ENCODE peak calls at places on chromosomes 12 and 14, in four cellular contexts. N, P, B and Q are unnamed samples.

GRCh38 chr14:59254146-59254910 is 65.9 kb downstream of the DAAM1 start:
- DNase-seq in N (no peak), P (no peak), B (no peak), Q (no peak)

GRCh38 chr14:74525361-74525851 is 31.8 kb downstream of the ISCA2 start:
- DNase-seq in N (no peak), P (no peak), B (no peak), Q (no peak)

GRCh38 chr12:6204533-6205143 is 4.4 kb downstream of the CD9 start:
- DNase-seq in N (no peak), P (peak), B (no peak), Q (no peak)

GRCh38 chr12:64796205-64796845 is 28.1 kb upstream of the TBC1D30 start:
- DNase-seq in N (peak), P (peak), B (no peak), Q (peak)

GRCh38 chr12:110916295-110916875 is 4.0 kb downstream of the MYL2 start:
- DNase-seq in N (no peak), P (no peak), B (no peak), Q (no peak)

GRCh38 chr14:89481167-89481566 is 64.1 kb upstream of the FOXN3 start:
- DNase-seq in N (no peak), P (no peak), B (no peak), Q (no peak)

GRCh38 chr12:7190268-7191055 is 976 bp downstream of the PEX5 start:
- DNase-seq in N (peak), P (no peak), B (no peak), Q (peak)

GRCh38 chr14:104314251-104314941 is 176.0 kb downstream of the KIF26A start:
- DNase-seq in N (no peak), P (no peak), B (no peak), Q (no peak)

GRCh38 chr12:43332977-43333649 is 218.9 kb downstream of the ADAMTS20 start:
- DNase-seq in N (no peak), P (no peak), B (no peak), Q (no peak)

GRCh38 chr12:24952389-24952788 is 3.5 kb upstream of the BCAT1 start:
- DNase-seq in N (no peak), P (no peak), B (no peak), Q (no peak)

GRCh38 chr12:25248732-25249131 is 2.0 kb downstream of the KRAS start:
- DNase-seq in N (no peak), P (no peak), B (no peak), Q (no peak)

GRCh38 chr12:52949413-52950331 is 754 bp downstream of the KRT18 start:
- DNase-seq in N (peak), P (peak), B (no peak), Q (peak)

GRCh38 chr14:71403673-71404072 is 496.4 kb downstream of the PCNX1 start:
- DNase-seq in N (peak), P (no peak), B (no peak), Q (peak)

GRCh38 chr14:28952707-28953106 is 186.1 kb downstream of the FOXG1 start:
- DNase-seq in N (no peak), P (no peak), B (no peak), Q (no peak)

GRCh38 chr14:58749066-58749669 is 111.4 kb downstream of the DACT1 start:
- DNase-seq in N (no peak), P (peak), B (no peak), Q (no peak)

GRCh38 chr14:65664436-65664835 is 251.9 kb downstream of the FUT8 start:
- DNase-seq in N (no peak), P (no peak), B (no peak), Q (no peak)

GRCh38 chr14:54776361-54777001 is 126.1 kb downstream of the GCH1 start:
- DNase-seq in N (no peak), P (no peak), B (no peak), Q (no peak)

GRCh38 chr12:65728913-65729793 is 95.1 kb upstream of the HMGA2 start:
- DNase-seq in N (peak), P (no peak), B (no peak), Q (peak)

GRCh38 chr12:39467432-39467870 is 24.5 kb upstream of the KIF21A start:
- DNase-seq in N (no peak), P (no peak), B (no peak), Q (no peak)

GRCh38 chr12:2797721-2798418 is 3.1 kb downstream of the FKBP4 start:
- DNase-seq in N (no peak), P (no peak), B (no peak), Q (no peak)

GRCh38 chr14:71317385-71318096 is 410.3 kb downstream of the PCNX1 start:
- DNase-seq in N (no peak), P (no peak), B (no peak), Q (no peak)

GRCh38 chr14:52325632-52326031 is 11.5 kb downstream of the PTGER2 start:
- DNase-seq in N (no peak), P (no peak), B (no peak), Q (no peak)

GRCh38 chr12:23561536-23561935 is 387.9 kb downstream of the SOX5 start:
- DNase-seq in N (no peak), P (no peak), B (no peak), Q (no peak)

GRCh38 chr12:109765493-109765810 is 51.8 kb downstream of the FAM222A start:
- DNase-seq in N (no peak), P (no peak), B (no peak), Q (no peak)

GRCh38 chr14:45679852-45680251 is 426.9 kb upstream of the MIS18BP1 start:
- DNase-seq in N (no peak), P (no peak), B (no peak), Q (no peak)

GRCh38 chr14:29518335-29518734 is 409.3 kb downstream of the PRKD1 start:
- DNase-seq in N (no peak), P (no peak), B (no peak), Q (no peak)

GRCh38 chr12:103495783-103496456 is at the start of gene C12orf42:
- DNase-seq in N (no peak), P (peak), B (no peak), Q (peak)

GRCh38 chr14:99605299-99605961 is 1.4 kb upstream of the CCDC85C start:
- DNase-seq in N (peak), P (peak), B (peak), Q (peak)
- TF ChIP-seq CTCF in N (no peak), P (no peak), B (no peak), Q (no peak)

DNA sequence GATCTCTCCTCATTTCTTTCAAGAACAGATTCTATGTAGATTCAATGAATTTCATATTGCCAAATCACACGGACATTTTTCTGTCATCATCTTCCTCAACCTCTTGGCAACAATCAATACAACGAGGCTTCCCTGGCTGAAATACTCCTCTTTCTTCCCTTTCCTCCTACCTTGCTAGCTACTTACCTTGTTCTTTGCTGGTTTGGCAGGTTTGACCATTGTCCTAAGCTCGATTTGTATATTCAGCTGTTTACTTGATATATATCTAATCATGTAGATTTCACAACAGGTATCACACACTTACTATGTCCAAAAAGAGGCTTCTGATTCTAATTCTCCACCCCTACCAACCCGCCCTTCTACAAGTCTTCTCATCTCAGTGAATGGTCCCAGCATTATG is 23.6 kb downstream of the NDUFA12 start:
- DNase-seq in N (no peak), P (no peak), B (no peak), Q (no peak)
- TF ChIP-seq CTCF in N (no peak), P (no peak), B (no peak), Q (no peak)

GRCh38 chr14:35532783-35533356 is 1.1 kb upstream of the INSM2 start:
- DNase-seq in N (no peak), P (no peak), B (no peak), Q (no peak)

GRCh38 chr14:35535794-35536112 is 1.8 kb downstream of the INSM2 start:
- DNase-seq in N (no peak), P (no peak), B (no peak), Q (peak)

GRCh38 chr14:35534884-35535793 is 1.2 kb downstream of the INSM2 start:
- DNase-seq in N (peak), P (peak), B (no peak), Q (peak)

GRCh38 chr14:35533357-35534129 is 421 bp upstream of the INSM2 start:
- DNase-seq in N (peak), P (peak), B (peak), Q (peak)

GRCh38 chr14:35534130-35534883 is at the start of gene INSM2:
- DNase-seq in N (no peak), P (peak), B (no peak), Q (peak)
- TF ChIP-seq CTCF in N (peak), P (peak), B (peak), Q (no peak)

GRCh38 chr14:77139022-77139421 is 2.6 kb downstream of the ZDHHC22 start:
- DNase-seq in N (no peak), P (no peak), B (no peak), Q (no peak)

GRCh38 chr14:77131206-77131605 is 10.4 kb downstream of the ZDHHC22 start:
- DNase-seq in N (no peak), P (no peak), B (no peak), Q (no peak)

GRCh38 chr14:77130386-77130785 is 11.2 kb downstream of the ZDHHC22 start:
- DNase-seq in N (no peak), P (no peak), B (no peak), Q (no peak)

GRCh38 chr14:77131871-77132486 is 9.6 kb downstream of the ZDHHC22 start:
- DNase-seq in N (no peak), P (no peak), B (no peak), Q (no peak)

DNA sequence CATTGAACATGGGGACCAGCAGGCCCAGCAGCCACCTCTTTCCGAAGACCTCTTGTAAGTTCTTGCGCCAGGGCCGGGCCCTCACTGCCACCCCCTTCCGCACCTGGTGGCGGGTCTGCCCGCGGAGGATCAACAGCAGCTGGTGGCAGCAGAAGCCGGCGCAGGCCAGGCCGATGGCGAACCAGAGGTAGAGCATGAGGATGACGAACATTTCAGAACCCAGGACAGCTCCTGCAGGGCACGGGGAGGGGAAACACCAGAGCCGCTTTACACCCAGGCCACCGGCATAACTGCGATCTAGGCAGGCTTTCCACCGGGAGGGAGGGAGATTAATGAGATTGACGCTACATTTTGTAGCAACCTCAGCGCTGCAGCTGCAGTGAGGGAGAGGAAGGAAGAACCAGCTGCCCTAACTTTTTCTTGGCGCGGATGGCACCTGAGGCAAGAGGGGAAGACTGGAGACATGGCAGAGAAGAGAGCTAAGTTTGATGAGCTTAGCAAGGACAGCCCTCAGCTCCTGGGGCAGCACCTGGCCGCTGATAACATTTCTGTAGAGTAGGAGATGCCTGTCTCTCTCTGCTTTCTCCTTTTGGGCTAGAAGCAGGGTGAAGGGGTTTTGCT is 7.8 kb downstream of the ZDHHC22 start:
- DNase-seq in N (peak), P (peak), B (no peak), Q (peak)
- TF ChIP-seq CTCF in N (no peak), P (no peak), B (no peak), Q (no peak)

DNA sequence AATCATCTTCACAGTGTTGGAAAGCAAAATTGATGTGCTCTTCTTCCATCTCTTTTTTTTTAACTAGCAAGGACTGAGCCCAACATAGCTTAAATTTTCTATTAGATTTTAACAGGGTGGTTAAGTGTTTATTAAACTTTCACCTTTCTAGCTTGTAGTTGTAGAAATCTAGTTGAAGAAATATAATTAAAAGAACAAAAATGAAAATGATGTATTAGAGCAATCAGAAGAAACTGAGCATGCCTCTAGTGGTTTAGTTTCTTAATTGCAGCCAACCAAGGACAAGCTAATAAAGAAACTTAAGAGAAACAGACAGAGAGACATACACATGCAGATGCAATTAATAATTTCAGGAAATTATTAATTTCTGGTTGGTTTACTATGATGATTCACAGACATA is 673.0 kb upstream of the LMO3 start:
- DNase-seq in N (no peak), P (no peak), B (no peak), Q (no peak)
- TF ChIP-seq CTCF in N (peak), P (no peak), B (peak), Q (peak)

GRCh38 chr14:97251423-97252155 is 454.4 kb downstream of the VRK1 start:
- DNase-seq in N (peak), P (no peak), B (no peak), Q (peak)
- TF ChIP-seq CTCF in N (no peak), P (no peak), B (no peak), Q (no peak)

GRCh38 chr12:50053583-50053982 is 3.8 kb upstream of the ASIC1 start:
- DNase-seq in N (no peak), P (no peak), B (no peak), Q (no peak)
- TF ChIP-seq CTCF in N (no peak), P (no peak), B (no peak), Q (no peak)

DNA sequence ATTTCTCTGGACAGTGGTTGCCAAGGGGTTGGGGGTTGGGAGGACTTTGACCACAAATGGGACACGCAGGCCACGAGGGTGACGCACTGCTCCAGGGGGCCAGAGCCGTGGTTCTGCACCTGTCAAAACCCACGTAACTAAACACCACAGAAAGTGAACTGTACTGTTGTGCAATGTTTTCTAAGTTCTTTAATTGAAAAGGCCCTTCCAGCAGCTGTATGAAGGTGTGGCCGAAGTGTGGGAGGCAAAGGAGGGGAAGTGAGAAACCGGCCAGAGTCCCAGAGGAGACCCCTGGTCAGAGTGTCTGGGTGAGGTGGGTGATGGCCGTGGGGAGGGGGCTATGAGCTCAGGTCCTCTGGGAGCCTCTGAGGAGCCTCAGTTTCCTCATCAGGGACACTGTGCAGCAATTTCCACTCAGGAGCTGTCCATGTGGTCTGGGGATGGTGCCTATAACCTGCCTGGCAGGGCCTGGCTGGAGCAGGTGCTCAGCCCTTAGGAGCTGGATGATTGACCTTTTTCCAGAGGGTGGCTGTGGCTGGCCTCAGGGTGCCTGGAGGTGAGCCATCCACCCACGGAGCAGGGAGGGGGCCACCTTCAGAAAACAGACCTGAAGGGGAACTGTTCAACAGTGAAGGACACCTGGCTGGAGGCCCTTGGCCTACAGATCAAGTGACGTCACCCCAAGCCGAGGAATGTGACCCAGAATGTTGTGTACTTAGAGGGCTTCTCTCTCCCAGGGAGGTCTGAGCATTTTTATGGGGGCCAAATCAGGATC is 9.8 kb upstream of the BDKRB2 start:
- DNase-seq in N (peak), P (no peak), B (no peak), Q (no peak)
- TF ChIP-seq CTCF in N (no peak), P (no peak), B (no peak), Q (no peak)

GRCh38 chr14:91060472-91061308 is at the start of gene RPS6KA5:
- DNase-seq in N (peak), P (peak), B (peak), Q (peak)
- TF ChIP-seq CTCF in N (no peak), P (no peak), B (no peak), Q (peak)

GRCh38 chr12:121628037-121628436 is 1.7 kb downstream of the ORAI1 start:
- DNase-seq in N (no peak), P (peak), B (no peak), Q (no peak)

GRCh38 chr12:121628536-121628935 is 2.2 kb downstream of the ORAI1 start:
- DNase-seq in N (no peak), P (no peak), B (no peak), Q (no peak)

GRCh38 chr12:121630791-121631190 is 4.5 kb downstream of the ORAI1 start:
- DNase-seq in N (no peak), P (no peak), B (no peak), Q (no peak)

GRCh38 chr12:121626853-121627623 is 708 bp downstream of the ORAI1 start:
- DNase-seq in N (peak), P (peak), B (no peak), Q (peak)

DNA sequence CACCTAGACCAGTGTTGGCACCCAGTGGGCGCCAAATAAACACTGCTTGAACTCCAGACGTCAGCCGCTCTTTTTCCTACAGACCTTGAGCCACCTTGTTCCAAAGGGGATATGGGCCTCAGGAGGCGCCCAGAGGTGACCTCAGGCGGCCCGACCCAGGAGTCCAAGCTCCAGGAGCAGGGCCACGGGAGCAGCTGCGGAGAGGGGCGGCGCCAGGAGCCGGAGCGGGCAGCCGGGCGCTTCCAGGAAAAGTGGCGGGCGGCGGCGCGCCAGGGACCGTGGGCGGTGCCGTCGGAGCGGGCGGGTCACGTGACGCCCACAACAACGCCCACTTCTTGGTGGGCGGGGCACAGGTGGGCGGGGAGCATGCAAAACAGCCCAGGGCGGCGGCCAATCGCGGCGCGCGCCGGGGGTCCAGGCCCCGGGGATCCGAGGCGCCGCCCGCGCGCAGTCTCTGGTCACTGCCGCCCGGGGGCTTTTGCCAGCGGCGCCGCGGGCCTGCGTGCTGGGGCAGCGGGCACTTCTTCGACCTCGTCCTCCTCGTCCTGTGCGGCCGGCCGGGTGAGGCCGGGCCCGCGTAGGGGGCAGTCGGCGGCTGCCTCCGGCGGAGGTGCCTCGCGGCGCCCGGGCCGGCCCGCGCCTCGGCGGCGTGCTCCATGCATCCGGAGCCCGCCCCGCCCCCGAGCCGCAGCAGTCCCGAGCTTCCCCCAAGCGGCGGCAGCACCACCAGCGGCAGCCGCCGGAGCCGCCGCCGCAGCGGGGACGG is at the start of gene ORAI1:
- DNase-seq in N (peak), P (peak), B (peak), Q (peak)
- TF ChIP-seq CTCF in N (no peak), P (peak), B (no peak), Q (no peak)